ENCODE peak calls at places on chromosomes 11 and 22, in nine cellular contexts. T, S, N, C, J, B, W, Z and P are unnamed samples.

GRCh38 chr11:109350091-109350490 is 71.9 kb upstream of the C11orf87 start:
- DNase-seq in Z (no peak), S (no peak), N (no peak), C (no peak), T (no peak), J (no peak), W (no peak), B (no peak), P (no peak)

GRCh38 chr22:43955883-43956286 is 643 bp downstream of the SAMM50 start:
- DNase-seq in C (no peak), J (no peak), Z (no peak), T (no peak), S (no peak), N (no peak), B (no peak), W (no peak), P (no peak)

GRCh38 chr11:68509105-68509504 is 48.6 kb downstream of the PPP6R3 start:
- DNase-seq in Z (no peak), C (no peak), W (no peak), S (no peak), N (no peak), T (peak), B (no peak), J (no peak), P (no peak)

GRCh38 chr22:44671742-44672141 is 30.3 kb upstream of the PRR5 start:
- DNase-seq in Z (no peak), T (peak), C (no peak), B (no peak), S (no peak), J (no peak), W (no peak), N (no peak), P (no peak)

GRCh38 chr11:14499178-14499559 is 442 bp downstream of the COPB1 start:
- DNase-seq in C (no peak), B (peak), N (no peak), S (no peak), Z (no peak), T (peak), J (peak), W (no peak), P (no peak)

GRCh38 chr22:28029962-28030361 is 110.9 kb upstream of the PITPNB start:
- DNase-seq in J (no peak), T (no peak), B (no peak), Z (no peak), S (no peak), W (no peak), C (no peak), N (no peak), P (no peak)

GRCh38 chr11:20363500-20364411 is at the start of gene HTATIP2:
- DNase-seq in T (peak), Z (peak), S (peak), C (no peak), J (peak), B (peak), W (peak), N (no peak), P (no peak)

GRCh38 chr22:32612834-32613233 is 138.2 kb downstream of the FBXO7 start:
- DNase-seq in Z (no peak), J (no peak), S (no peak), W (no peak), C (no peak), T (no peak), N (no peak), B (no peak), P (no peak)

GRCh38 chr22:27991586-27992293 is 72.7 kb upstream of the PITPNB start:
- DNase-seq in N (no peak), B (no peak), T (no peak), Z (no peak), C (no peak), S (no peak), J (peak), W (no peak), P (no peak)

GRCh38 chr11:60078021-60078420 is 10.4 kb upstream of the MS4A2 start:
- DNase-seq in Z (no peak), B (no peak), N (no peak), S (no peak), W (no peak), C (no peak), J (no peak), T (no peak), P (no peak)

GRCh38 chr22:23849009-23850006 is 8.4 kb upstream of the SLC2A11 start:
- DNase-seq in B (peak), S (peak), J (peak), N (peak), C (no peak), Z (peak), T (peak), W (peak), P (peak)

GRCh38 chr22:44988671-44989070 is 21.1 kb downstream of the PHF21B start:
- DNase-seq in B (no peak), W (no peak), S (no peak), C (no peak), T (no peak), Z (no peak), N (no peak), J (no peak), P (no peak)

GRCh38 chr11:19453893-19454292 is 213.1 kb upstream of the E2F8 start:
- DNase-seq in J (no peak), C (no peak), Z (no peak), T (peak), S (peak), W (no peak), B (no peak), N (no peak), P (no peak)

GRCh38 chr22:25629613-25630012 is 65.1 kb downstream of the GRK3 start:
- DNase-seq in J (no peak), B (no peak), S (no peak), W (no peak), N (no peak), Z (no peak), T (no peak), C (no peak), P (no peak)

GRCh38 chr11:63888170-63889086 is 28.5 kb downstream of the RCOR2 start:
- DNase-seq in T (peak), J (peak), C (no peak), S (peak), Z (peak), B (no peak), N (peak), W (peak), P (no peak)

GRCh38 chr11:19934828-19935259 is 222.2 kb downstream of the NAV2 start:
- DNase-seq in C (no peak), N (no peak), T (peak), S (no peak), Z (no peak), B (no peak), W (no peak), J (no peak), P (peak)

GRCh38 chr11:11989774-11990744 is 18.4 kb downstream of the DKK3 start:
- DNase-seq in Z (no peak), J (no peak), C (no peak), N (no peak), T (no peak), W (no peak), B (no peak), S (peak), P (no peak)

GRCh38 chr11:33790088-33790487 is 15.8 kb upstream of the FBXO3 start:
- DNase-seq in Z (no peak), J (no peak), N (no peak), T (no peak), B (no peak), S (no peak), W (no peak), C (no peak), P (no peak)

GRCh38 chr11:86214710-86215109 is 29.8 kb upstream of the EED start:
- DNase-seq in C (no peak), J (no peak), B (no peak), T (no peak), W (no peak), S (no peak), N (no peak), Z (no peak), P (no peak)

GRCh38 chr11:120037111-120037510 is 100.8 kb downstream of the TRIM29 start:
- DNase-seq in T (no peak), Z (no peak), W (no peak), C (no peak), S (no peak), J (no peak), B (no peak), N (no peak), P (no peak)

GRCh38 chr11:34438529-34439507 is at the start of gene CAT:
- DNase-seq in J (peak), S (peak), T (peak), Z (peak), N (peak), W (peak), B (peak), C (peak), P (peak)

GRCh38 chr11:74672956-74673895 is 58.0 kb downstream of the CHRDL2 start:
- DNase-seq in T (peak), S (peak), W (peak), J (peak), B (peak), N (peak), C (no peak), Z (no peak), P (peak)

GRCh38 chr11:73239571-73240189 is 21.6 kb downstream of the P2RY2 start:
- DNase-seq in J (no peak), W (no peak), N (no peak), Z (no peak), T (no peak), C (no peak), S (no peak), B (no peak), P (no peak)

GRCh38 chr22:45493286-45493771 is 9.4 kb upstream of the FBLN1 start:
- DNase-seq in Z (no peak), B (no peak), S (peak), T (no peak), W (peak), N (no peak), C (no peak), J (no peak), P (no peak)

GRCh38 chr11:2467695-2468055 is 22.9 kb downstream of the KCNQ1 start:
- DNase-seq in S (no peak), N (no peak), Z (no peak), B (no peak), W (no peak), J (peak), C (no peak), T (no peak), P (no peak)

GRCh38 chr11:69253028-69253427 is 40.9 kb upstream of the MYEOV start:
- DNase-seq in B (no peak), S (no peak), T (peak), C (no peak), Z (no peak), J (no peak), N (peak), W (no peak), P (peak)

GRCh38 chr11:130340671-130341319 is 26.1 kb upstream of the ZBTB44 start:
- DNase-seq in N (no peak), J (no peak), T (peak), B (no peak), S (no peak), Z (no peak), C (no peak), W (no peak), P (no peak)

DNA sequence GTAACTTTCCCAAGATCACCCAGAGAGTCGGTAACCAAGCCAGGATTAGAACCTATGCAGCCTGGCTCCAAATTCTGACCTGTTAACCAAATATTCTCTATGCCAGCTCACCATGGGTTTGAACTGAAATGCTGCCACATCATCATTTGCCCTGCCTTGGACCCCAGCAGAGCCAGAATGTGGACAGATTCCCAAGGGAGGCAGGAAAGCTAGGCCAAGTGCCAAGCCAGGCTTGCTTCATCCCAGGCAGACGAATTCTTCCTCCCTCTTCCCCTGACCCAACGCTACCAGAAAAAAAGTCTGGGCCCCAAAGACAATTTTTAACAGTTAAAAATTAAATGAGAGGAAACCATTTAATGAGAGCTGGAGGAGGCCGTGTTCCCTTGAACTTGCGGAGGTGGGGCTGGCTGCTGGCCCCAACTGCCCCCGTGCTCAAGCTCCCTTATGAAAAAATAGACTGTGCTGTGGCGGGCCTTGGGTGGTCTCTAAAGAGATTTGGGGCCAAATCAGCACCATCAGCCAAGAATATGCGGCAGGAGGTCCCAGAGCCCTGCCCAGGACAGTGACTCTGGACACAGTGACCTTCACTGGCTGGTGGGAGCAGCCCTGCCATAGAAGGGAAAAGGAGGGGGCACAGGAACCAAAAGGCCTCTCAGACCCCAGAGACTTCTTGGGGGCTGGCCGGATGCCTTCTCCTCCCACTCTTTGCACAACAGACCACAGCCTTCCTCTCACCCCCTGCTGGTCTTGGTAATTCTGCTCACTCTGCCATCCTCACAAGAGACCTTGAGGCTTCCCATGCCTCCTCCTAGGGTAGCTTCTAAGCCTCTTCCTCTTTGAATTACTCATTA is 184.2 kb upstream of the SYT13 start:
- DNase-seq in Z (no peak), N (no peak), S (no peak), C (no peak), T (no peak), J (no peak), B (no peak), W (peak), P (no peak)
- TF ChIP-seq POLR2A in Z (no peak), N (no peak), S (no peak), C (no peak), T (no peak), J (no peak), B (no peak), W (no peak), P (no peak)

DNA sequence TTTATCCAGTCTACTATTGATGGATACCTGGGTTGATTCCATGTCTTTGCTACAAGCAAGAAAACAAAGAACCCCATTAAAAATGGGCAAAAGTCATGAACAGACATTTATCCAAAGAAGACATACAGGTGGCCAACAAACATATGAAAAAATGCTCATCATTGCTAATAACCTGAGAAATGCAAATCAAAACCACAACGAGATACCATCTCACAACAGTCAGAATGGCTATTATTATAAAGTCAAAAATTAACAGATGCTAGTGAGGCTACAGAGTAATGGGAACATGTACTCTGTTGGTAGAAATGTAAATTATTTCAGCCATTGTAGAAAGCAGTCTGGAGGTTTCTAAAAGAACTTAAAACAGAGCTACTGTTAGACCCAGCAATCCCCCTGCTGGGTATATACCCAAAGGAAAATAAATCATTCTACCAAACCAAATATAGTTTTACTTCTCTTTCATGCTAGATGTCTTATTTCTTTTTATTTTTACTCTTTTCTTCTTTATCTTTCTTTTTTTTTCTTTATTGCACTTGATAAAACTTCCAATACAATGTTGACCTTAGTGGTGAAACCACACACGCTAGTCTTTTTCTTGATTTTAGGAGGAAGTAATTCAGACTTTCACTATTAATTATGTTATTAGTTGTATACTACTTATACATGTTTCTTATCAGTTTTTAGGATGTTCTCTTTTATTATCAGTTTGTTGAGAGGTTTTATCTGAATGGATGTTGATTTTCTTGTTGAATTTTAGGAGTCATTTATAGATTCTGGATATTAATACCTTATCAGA is 14.3 kb downstream of the TRIM22 start:
- DNase-seq in T (no peak), Z (no peak), N (no peak), C (no peak), W (no peak), S (no peak), J (no peak), B (no peak), P (no peak)
- TF ChIP-seq POLR2A in T (no peak), Z (no peak), N (no peak), C (no peak), W (no peak), S (no peak), J (no peak), B (no peak), P (no peak)

GRCh38 chr22:20080776-20081654 is 974 bp downstream of the DGCR8 start:
- DNase-seq in W (no peak), T (peak), N (no peak), S (peak), J (no peak), B (peak), C (no peak), Z (no peak), P (peak)
- TF ChIP-seq POLR2A in W (no peak), T (peak), N (no peak), S (no peak), J (no peak), B (no peak), C (no peak), Z (no peak), P (no peak)

GRCh38 chr11:28110108-28110838 is 2.1 kb downstream of the METTL15 start:
- DNase-seq in T (peak), B (peak), C (peak), Z (peak), N (peak), S (peak), J (peak), W (peak), P (no peak)
- TF ChIP-seq POLR2A in T (peak), B (peak), C (no peak), Z (peak), N (no peak), S (no peak), J (no peak), W (no peak), P (peak)